ENCODE peak calls at places on chromosomes 5 and 9, in seven cellular contexts. N, E, W, S, O, H and C are unnamed samples.

GRCh38 chr5:566636-567309 is 42.5 kb upstream of the SLC9A3 start:
- DNase-seq in N (no peak), E (no peak), W (no peak), S (no peak), O (no peak), H (no peak), C (no peak)

GRCh38 chr5:153543959-153544470 is 53.5 kb downstream of the GRIA1 start:
- DNase-seq in N (no peak), E (no peak), W (no peak), S (peak; percentile 59), O (no peak), H (no peak), C (no peak)

GRCh38 chr9:123562844-123563346 is 206.9 kb downstream of the CRB2 start:
- DNase-seq in N (no peak), E (no peak), W (peak; percentile 68), S (peak; percentile 88), O (peak; percentile 90), H (peak; percentile 69), C (peak; percentile 93)

GRCh38 chr9:98931990-98932389 is 11.7 kb upstream of the COL15A1 start:
- DNase-seq in N (no peak), E (no peak), W (no peak), S (no peak), O (no peak), H (no peak), C (no peak)

GRCh38 chr5:78005021-78005785 is 229.1 kb upstream of the TBCA start:
- DNase-seq in N (peak; percentile 33), E (no peak), W (peak; percentile 53), S (no peak), O (peak; percentile 33), H (no peak), C (no peak)

GRCh38 chr9:71105192-71105591 is 16.2 kb downstream of the TRPM3 start:
- DNase-seq in N (no peak), E (no peak), W (no peak), S (no peak), O (no peak), H (no peak), C (no peak)

GRCh38 chr9:110427497-110428104 is 89.9 kb upstream of the TXNDC8 start:
- DNase-seq in N (peak; percentile 72), E (no peak), W (peak; percentile 62), S (peak; percentile 69), O (no peak), H (no peak), C (no peak)

GRCh38 chr9:4012446-4012845 is 287.4 kb downstream of the GLIS3 start:
- DNase-seq in N (no peak), E (no peak), W (no peak), S (no peak), O (no peak), H (no peak), C (no peak)

GRCh38 chr9:23492126-23493002 is 333.7 kb downstream of the ELAVL2 start:
- DNase-seq in N (peak; percentile 71), E (no peak), W (peak; percentile 1), S (no peak), O (no peak), H (no peak), C (no peak)

GRCh38 chr9:108049026-108049591 is 559.5 kb upstream of the KLF4 start:
- DNase-seq in N (no peak), E (no peak), W (peak; percentile 93), S (peak; percentile 95), O (peak; percentile 88), H (peak; percentile 93), C (peak; percentile 78)

GRCh38 chr5:943874-944620 is 51.4 kb downstream of the TRIP13 start:
- DNase-seq in N (no peak), E (no peak), W (no peak), S (no peak), O (no peak), H (no peak), C (no peak)

GRCh38 chr9:34254966-34255825 is 73.9 kb downstream of the KIF24 start:
- DNase-seq in N (no peak), E (no peak), W (peak; percentile 30), S (peak; percentile 77), O (no peak), H (no peak), C (no peak)

GRCh38 chr9:74570879-74571512 is 73.9 kb downstream of the RORB start:
- DNase-seq in N (peak; percentile 21), E (no peak), W (peak; percentile 56), S (peak; percentile 57), O (no peak), H (no peak), C (no peak)

GRCh38 chr5:33049845-33050244 is 338.7 kb downstream of the NPR3 start:
- DNase-seq in N (no peak), E (no peak), W (peak; percentile 83), S (peak; percentile 93), O (peak; percentile 48), H (peak; percentile 83), C (peak; percentile 50)

GRCh38 chr5:131413605-131414559 is 150.0 kb downstream of the CDC42SE2 start:
- DNase-seq in N (no peak), E (no peak), W (no peak), S (peak; percentile 61), O (no peak), H (no peak), C (no peak)

GRCh38 chr9:129404621-129405020 is 216.3 kb downstream of the C9orf50 start:
- DNase-seq in N (no peak), E (no peak), W (no peak), S (no peak), O (no peak), H (no peak), C (no peak)

GRCh38 chr9:86321373-86321772 is 32.8 kb downstream of the TUT7 start:
- DNase-seq in N (no peak), E (no peak), W (peak; percentile 87), S (peak; percentile 87), O (peak; percentile 98), H (no peak), C (peak; percentile 98)

GRCh38 chr5:36156619-36157018 is 4.7 kb downstream of the SKP2 start:
- DNase-seq in N (no peak), E (no peak), W (peak; percentile 46), S (peak; percentile 23), O (peak; percentile 34), H (no peak), C (peak; percentile 77)

GRCh38 chr5:138981606-138982005 is 106.5 kb upstream of the LRRTM2 start:
- DNase-seq in N (no peak), E (peak; percentile 52), W (peak; percentile 18), S (peak; percentile 37), O (no peak), H (no peak), C (no peak)

GRCh38 chr9:133589454-133590227 is 19.5 kb downstream of the FAM163B start:
- DNase-seq in N (peak; percentile 45), E (no peak), W (no peak), S (no peak), O (no peak), H (no peak), C (no peak)

GRCh38 chr9:6686396-6686795 is 40.9 kb upstream of the GLDC start:
- DNase-seq in N (no peak), E (no peak), W (peak; percentile 68), S (peak; percentile 63), O (no peak), H (no peak), C (no peak)
- TF ChIP-seq CTCF in N (peak; percentile 16), E (peak; percentile 45), W (peak; percentile 46), S (no peak), O (peak; percentile 30), H (peak; percentile 14), C (peak; percentile 26)

DNA sequence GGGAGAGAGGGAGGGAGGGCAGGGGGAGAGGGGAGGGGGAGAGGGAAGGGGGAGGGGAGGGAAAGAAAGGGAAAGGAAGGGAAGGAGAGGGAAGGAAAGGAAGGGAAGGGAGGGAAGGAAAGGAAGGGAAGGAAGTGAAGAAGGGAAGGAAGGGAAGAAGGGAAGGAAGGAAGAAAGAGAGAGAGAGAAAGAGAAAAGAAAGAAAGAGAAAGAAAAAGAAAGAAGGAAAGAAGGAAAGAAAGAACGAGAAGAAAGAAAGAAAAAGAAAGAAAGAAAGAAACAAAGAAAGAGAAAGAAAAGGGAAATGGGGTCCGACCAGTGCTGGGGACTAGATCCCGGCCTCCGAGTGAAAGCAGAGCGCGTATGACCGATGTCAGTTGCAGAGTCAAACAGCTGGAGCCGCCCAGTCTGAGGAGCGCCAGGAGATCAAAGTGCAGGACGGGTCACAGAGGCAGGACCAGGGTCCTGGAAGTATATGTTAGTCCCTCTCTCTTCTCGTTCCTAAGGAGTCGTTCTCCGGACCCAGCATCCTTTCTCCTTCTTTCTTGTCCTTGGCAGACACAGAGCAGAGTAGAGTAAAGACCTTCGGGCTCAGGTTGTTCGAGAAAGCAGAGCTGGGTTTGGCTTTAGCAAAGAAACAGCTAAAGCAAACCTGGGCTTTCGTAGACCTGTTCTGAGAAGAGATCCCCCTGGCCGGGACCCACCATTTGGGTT is 305.4 kb upstream of the MSX2 start:
- DNase-seq in N (peak; percentile 67), E (no peak), W (no peak), S (no peak), O (no peak), H (no peak), C (no peak)
- H3K4me3 ChIP-seq in N (peak overlapping the region; percentile 47), E (peak overlapping the region; percentile 5), W (peak overlapping the region; percentile 34), S (peak overlapping the region; percentile 19), O (peak overlapping the region; percentile 26), H (peak overlapping the region; percentile 28), C (peak overlapping the region; percentile 47)

GRCh38 chr5:25500635-25501034 is 855.9 kb upstream of the CDH10 start:
- DNase-seq in N (no peak), E (no peak), W (no peak), S (no peak), O (no peak), H (no peak), C (no peak)
- TF ChIP-seq CTCF in N (no peak), E (no peak), W (no peak), S (no peak), O (no peak), H (no peak), C (no peak)

GRCh38 chr5:159332800-159333563 is 2.7 kb upstream of the IL12B start:
- DNase-seq in N (no peak), E (no peak), W (no peak), S (no peak), O (no peak), H (no peak), C (no peak)

GRCh38 chr5:159338143-159338542 is 7.9 kb upstream of the IL12B start:
- DNase-seq in N (no peak), E (no peak), W (no peak), S (no peak), O (no peak), H (no peak), C (no peak)

GRCh38 chr5:159339451-159339850 is 9.2 kb upstream of the IL12B start:
- DNase-seq in N (no peak), E (no peak), W (no peak), S (no peak), O (no peak), H (peak; percentile 4), C (no peak)

GRCh38 chr5:159337291-159337974 is 7.1 kb upstream of the IL12B start:
- DNase-seq in N (no peak), E (no peak), W (peak; percentile 53), S (peak; percentile 65), O (peak; percentile 48), H (peak; percentile 21), C (no peak)

DNA sequence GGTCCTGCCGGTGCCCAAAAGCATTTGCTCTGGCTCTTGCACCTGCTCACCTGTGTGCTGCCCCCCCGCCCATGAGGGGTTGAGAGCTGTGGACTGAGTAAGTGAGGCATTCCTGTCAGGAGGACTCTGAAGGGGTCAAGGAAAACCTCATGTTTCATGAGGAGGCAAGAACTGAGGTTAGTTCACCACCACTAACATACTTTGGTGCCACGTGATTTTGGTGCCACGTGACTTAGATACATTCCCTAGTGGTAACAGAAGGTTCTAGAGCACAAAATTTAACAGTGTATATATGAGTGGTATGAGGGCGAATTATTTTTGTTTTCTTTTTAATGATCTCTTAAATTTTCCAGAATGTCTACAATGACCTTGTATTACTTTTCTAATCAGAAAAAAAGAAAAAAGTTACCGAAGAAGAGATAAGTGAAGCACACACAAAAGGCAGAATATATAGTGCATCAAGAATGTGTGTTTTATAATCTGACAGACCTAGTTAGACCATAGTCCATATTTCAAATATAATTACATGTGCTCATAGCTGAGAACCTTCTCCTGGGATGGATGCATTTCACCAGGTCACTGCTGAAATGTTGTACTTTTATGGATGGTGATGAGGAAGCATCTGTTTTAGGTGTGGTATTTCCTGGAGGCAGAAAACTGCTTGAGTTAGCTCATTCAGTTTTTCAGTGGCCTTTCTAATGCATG is 6.5 kb upstream of the IL12B start:
- DNase-seq in N (no peak), E (no peak), W (no peak), S (no peak), O (no peak), H (no peak), C (no peak)
- H3K4me3 ChIP-seq in N (no peak overlapping the region), E (no peak overlapping the region), W (no peak overlapping the region), S (no peak overlapping the region), O (no peak overlapping the region), H (no peak overlapping the region), C (no peak overlapping the region)